ENCODE peak calls at places on chromosome 3, in eight cellular contexts. U is SK-N-SH, J is left ventricle myocardium inferior, L is HCT116, I is GM20000, A is ascending aorta, F is AG04449, G is A549. D is an unnamed sample.

GRCh38 chr3:51673181-51673801 is 2.2 kb downstream of the TEX264 start:
- DNase-seq in L (no peak), J (peak), I (no peak), F (no peak), A (no peak), G (no peak), U (no peak), D (peak)

GRCh38 chr3:36677331-36678007 is 86.9 kb downstream of the DCLK3 start:
- DNase-seq in A (no peak), L (peak), F (peak), U (no peak), G (peak), J (no peak), I (no peak), D (no peak)

GRCh38 chr3:53079791-53080555 is 34.1 kb upstream of the SFMBT1 start:
- DNase-seq in G (no peak), U (no peak), F (no peak), A (no peak), J (no peak), I (no peak), L (no peak), D (no peak)

GRCh38 chr3:8278448-8278847 is 223.2 kb upstream of the LMCD1 start:
- DNase-seq in J (no peak), I (no peak), A (no peak), F (no peak), U (no peak), G (peak), L (peak), D (no peak)

GRCh38 chr3:135304378-135304777 is 509.3 kb downstream of the EPHB1 start:
- DNase-seq in U (no peak), J (no peak), G (no peak), F (no peak), L (no peak), I (no peak), A (no peak), D (no peak)

GRCh38 chr3:110679235-110679634 is 392.4 kb upstream of the NECTIN3 start:
- DNase-seq in G (no peak), L (no peak), A (no peak), F (no peak), I (no peak), J (no peak), U (no peak), D (no peak)

GRCh38 chr3:74267126-74267525 is 347.3 kb downstream of the CNTN3 start:
- DNase-seq in A (no peak), F (no peak), L (no peak), G (no peak), I (no peak), J (no peak), U (no peak), D (no peak)

GRCh38 chr3:142896201-142896755 is 7.4 kb upstream of the PCOLCE2 start:
- DNase-seq in A (no peak), U (no peak), I (no peak), F (peak), G (peak), J (no peak), L (no peak), D (no peak)

GRCh38 chr3:127015282-127016042 is 32.5 kb downstream of the PLXNA1 start:
- DNase-seq in U (peak), G (peak), I (peak), L (no peak), F (no peak), J (no peak), A (no peak), D (no peak)

GRCh38 chr3:178982138-178982537 is 89.5 kb downstream of the ZMAT3 start:
- DNase-seq in U (no peak), A (no peak), G (no peak), J (no peak), I (peak), F (no peak), L (no peak), D (no peak)

GRCh38 chr3:183244219-183244618 is 8.8 kb upstream of the B3GNT5 start:
- DNase-seq in A (no peak), L (no peak), J (peak), I (no peak), G (no peak), U (no peak), F (no peak), D (no peak)

GRCh38 chr3:171901615-171902312 is 58.6 kb downstream of the TMEM212 start:
- DNase-seq in F (peak), L (no peak), I (no peak), A (no peak), U (no peak), J (no peak), G (peak), D (no peak)

GRCh38 chr3:32961189-32961715 is 9.8 kb downstream of the CCR4 start:
- DNase-seq in F (no peak), U (no peak), G (no peak), A (no peak), J (no peak), L (no peak), I (no peak), D (no peak)

GRCh38 chr3:4864503-4864902 is 114.7 kb upstream of the BHLHE40 start:
- DNase-seq in A (no peak), F (no peak), G (no peak), L (no peak), U (no peak), J (no peak), I (no peak), D (no peak)

GRCh38 chr3:46966811-46967210 is 9.7 kb downstream of the CCDC12 start:
- DNase-seq in I (no peak), F (no peak), G (no peak), A (no peak), U (no peak), J (no peak), L (no peak), D (no peak)

GRCh38 chr3:188842628-188843027 is 329.1 kb upstream of the TPRG1 start:
- DNase-seq in F (no peak), G (no peak), U (no peak), J (no peak), L (no peak), I (no peak), A (no peak), D (no peak)

GRCh38 chr3:39251576-39251975 is 28.3 kb downstream of the CX3CR1 start:
- DNase-seq in A (no peak), G (no peak), L (no peak), U (no peak), J (no peak), F (no peak), I (no peak), D (no peak)

GRCh38 chr3:184549793-184550585 is 11.6 kb upstream of the EPHB3 start:
- DNase-seq in U (no peak), F (no peak), I (no peak), A (no peak), J (no peak), L (no peak), G (no peak), D (no peak)

GRCh38 chr3:139830817-139831216 is 104.2 kb upstream of the CLSTN2 start:
- DNase-seq in U (peak), I (no peak), A (no peak), F (no peak), G (no peak), J (peak), L (no peak), D (no peak)

GRCh38 chr3:56303508-56303907 is 164.8 kb downstream of the ERC2 start:
- DNase-seq in J (no peak), I (peak), F (no peak), L (peak), G (peak), A (no peak), U (peak), D (no peak)

GRCh38 chr3:100968908-100969556 is 24.2 kb downstream of the ABI3BP start:
- DNase-seq in L (no peak), U (no peak), F (no peak), I (no peak), J (peak), G (no peak), A (no peak), D (no peak)

GRCh38 chr3:30299674-30300423 is 306.6 kb upstream of the TGFBR2 start:
- DNase-seq in U (no peak), F (no peak), J (no peak), A (no peak), L (no peak), G (no peak), I (no peak), D (no peak)

GRCh38 chr3:25603703-25604102 is 61.0 kb downstream of the TOP2B start:
- DNase-seq in A (no peak), G (no peak), J (no peak), L (no peak), F (no peak), I (no peak), U (no peak), D (no peak)

GRCh38 chr3:129597087-129597791 is 9.2 kb downstream of the PLXND1 start:
- DNase-seq in F (no peak), A (no peak), J (peak), L (no peak), G (no peak), U (no peak), I (no peak), D (no peak)

GRCh38 chr3:135229018-135229495 is 434.0 kb downstream of the EPHB1 start:
- DNase-seq in F (no peak), A (no peak), J (no peak), U (no peak), I (no peak), G (no peak), L (no peak), D (no peak)

GRCh38 chr3:52054689-52055511 is 1.5 kb downstream of the DUSP7 start:
- DNase-seq in U (peak), L (no peak), J (no peak), A (no peak), I (no peak), G (no peak), F (no peak), D (no peak)

GRCh38 chr3:182682263-182683229 is 110.8 kb upstream of the ATP11B start:
- DNase-seq in J (peak), A (no peak), I (peak), F (no peak), L (no peak), U (peak), G (peak), D (no peak)

GRCh38 chr3:42336103-42336502 is 70.1 kb upstream of the CCK start:
- DNase-seq in U (no peak), J (no peak), A (no peak), L (no peak), F (no peak), I (no peak), G (no peak), D (no peak)

GRCh38 chr3:8764528-8764927 is 4.9 kb downstream of the OXTR start:
- DNase-seq in A (no peak), L (no peak), J (no peak), F (no peak), I (no peak), U (no peak), G (no peak), D (no peak)

GRCh38 chr3:2352134-2352762 is 253.6 kb downstream of the CNTN4 start:
- DNase-seq in I (no peak), A (no peak), U (no peak), G (no peak), F (no peak), J (no peak), L (no peak), D (no peak)

GRCh38 chr3:124680521-124680920 is 49.7 kb upstream of the UMPS start:
- DNase-seq in L (no peak), I (no peak), J (no peak), A (no peak), G (no peak), U (no peak), F (no peak), D (no peak)

GRCh38 chr3:105355355-105356063 is 11.2 kb upstream of the ALCAM start:
- DNase-seq in I (no peak), U (peak), L (no peak), A (no peak), J (no peak), F (no peak), G (no peak), D (no peak)

GRCh38 chr3:31356941-31357340 is 175.8 kb upstream of the STT3B start:
- DNase-seq in U (no peak), L (no peak), G (peak), A (no peak), I (no peak), F (no peak), J (no peak), D (no peak)

DNA sequence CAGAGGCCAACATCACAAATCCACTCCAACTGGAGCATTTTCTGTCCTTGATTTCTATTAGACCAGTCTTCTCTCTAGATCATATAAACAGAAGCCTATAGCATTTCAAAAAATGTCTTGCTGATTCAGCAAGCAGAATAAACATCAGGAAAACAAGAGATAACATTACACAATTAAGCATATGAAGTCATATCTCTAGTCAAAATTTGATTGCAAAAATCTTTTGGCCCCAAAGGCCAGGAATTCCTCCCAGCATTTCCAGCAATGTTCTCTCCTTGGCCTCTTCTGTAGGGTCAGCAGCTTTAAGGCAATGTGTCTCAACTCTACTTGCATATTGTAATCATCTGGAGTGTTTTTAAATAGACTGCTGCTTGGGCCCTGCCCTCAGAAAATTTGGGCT is 1072.4 kb downstream of the ROBO2 start:
- DNase-seq in L (no peak), I (no peak), G (no peak), J (no peak), U (no peak), F (no peak), A (no peak), D (no peak)
- TF ChIP-seq CTCF in L (no peak), I (no peak), G (no peak), J (no peak), U (no peak), F (no peak), A (no peak), D (no peak)

DNA sequence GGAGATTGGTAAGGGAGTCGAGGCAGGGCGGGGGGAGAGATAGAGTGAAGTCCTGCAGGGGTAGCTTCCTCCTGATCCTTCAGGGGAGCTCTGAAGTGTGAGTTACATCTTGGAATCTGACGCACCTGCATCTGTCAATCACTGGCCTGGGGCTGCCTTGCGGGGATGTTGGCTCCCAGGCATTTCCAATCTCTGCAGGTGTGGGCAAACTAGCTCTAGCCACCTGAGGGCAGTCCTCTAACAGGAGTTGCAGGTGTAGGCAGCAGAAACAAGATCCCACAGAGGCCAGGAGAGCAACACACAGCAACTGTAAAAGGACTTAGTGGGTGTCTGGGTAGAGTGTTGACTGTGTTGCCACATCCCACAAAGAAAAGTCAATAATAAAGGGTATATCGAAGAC is 63.6 kb downstream of the ZNF621 start:
- DNase-seq in F (no peak), U (no peak), J (no peak), L (no peak), A (no peak), G (no peak), I (no peak), D (no peak)
- TF ChIP-seq CTCF in F (no peak), U (no peak), J (no peak), L (peak), A (no peak), G (no peak), I (no peak), D (no peak)

DNA sequence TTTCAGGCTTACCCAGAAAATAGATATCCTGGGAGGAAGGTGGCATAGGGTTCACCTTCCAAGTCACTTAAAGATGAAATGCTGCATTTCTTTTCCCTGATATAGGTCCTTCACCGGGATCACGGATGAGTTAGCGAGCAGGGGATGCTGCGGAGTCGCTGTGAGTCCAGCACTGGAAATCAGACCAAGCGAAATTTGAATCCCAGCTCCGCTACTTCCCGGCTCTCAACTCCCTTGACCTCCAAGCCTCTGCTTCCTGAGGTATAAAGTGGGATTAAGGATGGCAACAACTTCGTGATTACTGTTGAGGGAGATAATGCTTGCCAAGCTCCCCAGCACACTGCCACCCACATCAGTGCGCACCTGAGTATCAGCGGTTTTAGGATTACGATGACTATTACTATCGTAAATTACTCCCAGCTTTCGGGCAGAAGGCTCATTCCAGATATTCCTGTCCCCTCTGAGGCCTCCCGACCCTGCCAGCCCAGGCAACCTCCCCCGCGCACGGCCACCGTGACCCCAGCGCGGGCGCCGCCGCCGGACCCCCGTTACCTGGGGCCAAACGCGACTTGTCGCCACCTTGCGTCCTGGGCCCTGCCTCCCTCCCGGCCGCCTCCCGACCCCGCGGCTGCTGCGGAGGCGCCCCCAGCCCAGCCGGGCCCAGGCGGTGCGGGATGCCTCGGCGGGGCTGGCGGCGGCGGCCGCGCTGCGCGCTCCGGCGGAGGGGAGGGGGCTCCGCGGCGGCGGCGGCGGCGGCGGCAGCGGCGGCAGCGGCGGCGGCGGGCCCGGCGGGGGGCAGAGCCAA is 542 bp upstream of the GPR27 start:
- DNase-seq in L (no peak), J (no peak), F (no peak), U (peak), I (no peak), G (no peak), A (no peak), D (no peak)
- TF ChIP-seq CTCF in L (no peak), J (no peak), F (no peak), U (no peak), I (no peak), G (no peak), A (no peak), D (no peak)

GRCh38 chr3:79390352-79390751 is 377.4 kb downstream of the ROBO1 start:
- DNase-seq in A (no peak), J (no peak), G (no peak), L (no peak), U (no peak), F (no peak), I (no peak), D (no peak)
- TF ChIP-seq CTCF in A (no peak), J (no peak), G (no peak), L (no peak), U (no peak), F (no peak), I (no peak), D (no peak)

DNA sequence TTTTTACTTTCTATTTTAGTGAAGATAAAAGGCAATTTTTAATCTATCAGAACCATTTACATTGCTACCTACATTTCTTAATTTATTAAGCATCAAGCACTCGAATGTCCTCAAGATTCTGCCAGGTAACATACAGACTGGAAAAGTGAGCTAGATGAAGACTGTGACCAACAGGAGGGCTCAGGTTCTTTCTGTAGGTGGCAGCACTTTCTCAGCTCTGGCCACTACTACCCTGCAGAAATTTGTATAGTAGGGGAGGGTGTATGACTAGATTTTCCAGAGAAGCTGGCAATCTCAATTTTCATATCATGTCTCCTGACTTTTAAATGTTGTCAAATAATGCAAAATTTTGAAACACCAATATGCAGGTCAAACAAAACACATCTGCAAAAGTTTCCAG is 165.0 kb upstream of the SUCLG2 start:
- DNase-seq in U (no peak), G (peak), L (no peak), A (no peak), J (no peak), I (no peak), F (no peak), D (no peak)
- TF ChIP-seq CTCF in U (peak), G (peak), L (peak), A (peak), J (peak), I (peak), F (peak), D (no peak)

GRCh38 chr3:9914011-9914410 is 2.9 kb upstream of the IL17RC start:
- DNase-seq in J (no peak), I (no peak), U (peak), G (no peak), A (no peak), L (no peak), F (no peak), D (no peak)

GRCh38 chr3:9916346-9916733 is 558 bp upstream of the IL17RC start:
- DNase-seq in J (no peak), G (no peak), I (no peak), A (no peak), F (no peak), L (no peak), U (no peak), D (no peak)

GRCh38 chr3:9914559-9915251 is 2.2 kb upstream of the IL17RC start:
- DNase-seq in A (no peak), G (no peak), I (peak), J (no peak), L (no peak), F (no peak), U (peak), D (no peak)

GRCh38 chr3:9916734-9917680 is at the start of gene IL17RC:
- DNase-seq in L (peak), G (peak), J (peak), F (no peak), A (peak), I (peak), U (peak), D (peak)

DNA sequence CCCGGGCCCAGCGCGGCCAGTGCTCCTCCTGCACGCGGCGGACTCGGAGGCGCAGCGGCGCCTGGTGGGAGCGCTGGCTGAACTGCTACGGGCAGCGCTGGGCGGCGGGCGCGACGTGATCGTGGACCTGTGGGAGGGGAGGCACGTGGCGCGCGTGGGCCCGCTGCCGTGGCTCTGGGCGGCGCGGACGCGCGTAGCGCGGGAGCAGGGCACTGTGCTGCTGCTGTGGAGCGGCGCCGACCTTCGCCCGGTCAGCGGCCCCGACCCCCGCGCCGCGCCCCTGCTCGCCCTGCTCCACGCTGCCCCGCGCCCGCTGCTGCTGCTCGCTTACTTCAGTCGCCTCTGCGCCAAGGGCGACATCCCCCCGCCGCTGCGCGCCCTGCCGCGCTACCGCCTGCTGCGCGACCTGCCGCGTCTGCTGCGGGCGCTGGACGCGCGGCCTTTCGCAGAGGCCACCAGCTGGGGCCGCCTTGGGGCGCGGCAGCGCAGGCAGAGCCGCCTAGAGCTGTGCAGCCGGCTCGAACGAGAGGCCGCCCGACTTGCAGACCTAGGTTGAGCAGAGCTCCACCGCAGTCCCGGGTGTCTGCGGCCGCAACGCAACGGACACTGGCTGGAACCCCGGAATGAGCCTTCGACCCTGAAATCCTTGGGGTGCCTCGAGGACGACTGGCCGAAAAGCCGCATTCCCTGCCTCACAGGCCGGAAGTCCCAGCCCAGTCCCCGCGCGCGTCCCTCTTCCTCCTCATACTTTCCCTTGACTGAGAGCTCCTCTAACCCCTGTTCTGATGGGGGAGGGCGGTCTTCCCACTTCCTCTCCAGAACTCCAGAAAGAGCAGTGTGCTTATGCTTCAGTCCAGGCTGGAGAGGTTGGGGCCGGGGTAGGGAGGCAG is 1.4 kb upstream of the IL17RC start:
- DNase-seq in L (no peak), A (no peak), F (no peak), U (peak), J (peak), I (peak), G (no peak), D (no peak)
- TF ChIP-seq CTCF in L (no peak), A (peak), F (peak), U (no peak), J (peak), I (no peak), G (no peak), D (no peak)